ENCODE peak calls at places on chromosomes 16 and 17, in nine cellular contexts. A is activated CD4-positive, CD25-positive, alpha-beta regulatory T cell; B is activated T-helper 1 cell treated with Interleukin-2 at 50 U/mL for 16 hours; S is NCI-H460; J is EH; F is stimulated activated CD4-positive, alpha-beta T cell treated with anti-CD3 and anti-CD28 coated beads, TNF-alpha, amount 100 ng/mL, for 48 hours; N is cardiac muscle cell; T is foreskin fibroblast; P is NCI-H524 treated with DMSO at 0.1 percent for 48 hours. I is an unnamed sample.

GRCh38 chr16:82082097-82082496 is 47.0 kb downstream of the HSD17B2 start:
- DNase-seq in A (no peak), B (no peak), S (no peak), J (no peak), F (no peak), N (no peak), T (no peak), P (no peak), I (no peak)

GRCh38 chr16:14549789-14550153 is 80.3 kb downstream of the PARN start:
- DNase-seq in A (no peak), B (no peak), S (no peak), J (no peak), F (no peak), N (peak), T (no peak), P (no peak), I (no peak)

GRCh38 chr17:42673885-42674754 is 2.7 kb downstream of the PLEKHH3 start:
- DNase-seq in A (no peak), B (no peak), S (peak), J (peak), F (no peak), N (peak), T (peak), P (no peak), I (no peak)

GRCh38 chr17:50817142-50817751 is 18.1 kb upstream of the WFIKKN2 start:
- DNase-seq in A (peak), B (peak), S (peak), J (peak), F (peak), N (peak), T (no peak), P (no peak), I (no peak)

GRCh38 chr16:4529085-4530060 is 9.2 kb downstream of the CDIP1 start:
- DNase-seq in A (no peak), B (no peak), S (no peak), J (peak), F (no peak), N (peak), T (no peak), P (no peak), I (no peak)

GRCh38 chr17:34051046-34051445 is 204.0 kb upstream of the CCL2 start:
- DNase-seq in A (no peak), B (no peak), S (no peak), J (no peak), F (no peak), N (no peak), T (no peak), P (no peak), I (no peak)

GRCh38 chr17:34990921-34991365 is 10.6 kb downstream of the LIG3 start:
- DNase-seq in A (no peak), B (no peak), S (no peak), J (no peak), F (no peak), N (no peak), T (no peak), P (no peak), I (no peak)

GRCh38 chr17:28449861-28450260 is 23.6 kb upstream of the SLC13A2 start:
- DNase-seq in A (no peak), B (no peak), S (no peak), J (no peak), F (no peak), N (no peak), T (no peak), P (no peak), I (no peak)

I was measured in HFF-Myc.